ENCODE peak calls at places on chromosomes 7 and 10, in ten cellular contexts. J, Z, V, A, Q, R, C, W, B and U are unnamed samples. For H3K4me1, the result is how much of the 10 kb centered on the place peaks cover.

GRCh38 chr10:80497187-80498038 is 40.3 kb upstream of the SH2D4B start:
- DNase-seq in J (no peak), Z (no peak), V (peak), A (no peak), Q (peak), R (no peak), C (peak), W (no peak), B (no peak), U (no peak)

GRCh38 chr10:112283100-112283499 is at the start of gene TECTB:
- DNase-seq in J (no peak), Z (no peak), V (no peak), A (no peak), Q (no peak), R (no peak), C (no peak), W (no peak), B (no peak), U (no peak)

GRCh38 chr7:132276986-132277716 is 299.1 kb downstream of the PLXNA4 start:
- DNase-seq in J (no peak), Z (peak), V (no peak), A (no peak), Q (no peak), R (no peak), C (no peak), W (no peak), B (no peak), U (no peak)

GRCh38 chr10:110076559-110077318 is 69.0 kb downstream of the ADD3 start:
- DNase-seq in J (peak), Z (peak), V (no peak), A (peak), Q (peak), R (no peak), C (peak), W (peak), B (peak), U (peak)

GRCh38 chr7:45650404-45651055 is 76.4 kb downstream of the ADCY1 start:
- DNase-seq in J (no peak), Z (no peak), V (peak), A (no peak), Q (no peak), R (no peak), C (no peak), W (no peak), B (no peak), U (no peak)

GRCh38 chr10:50554995-50555568 is 68.7 kb downstream of the SGMS1 start:
- DNase-seq in J (no peak), Z (no peak), V (no peak), A (peak), Q (peak), R (no peak), C (no peak), W (no peak), B (peak), U (no peak)

GRCh38 chr7:3722396-3722846 is 421.4 kb downstream of the SDK1 start:
- DNase-seq in J (no peak), Z (peak), V (no peak), A (no peak), Q (no peak), R (peak), C (no peak), W (peak), B (peak), U (no peak)

GRCh38 chr10:13503745-13504463 is 24.9 kb downstream of the BEND7 start:
- DNase-seq in J (no peak), Z (peak), V (no peak), A (no peak), Q (no peak), R (no peak), C (no peak), W (no peak), B (no peak), U (no peak)

GRCh38 chr10:51400354-51401096 is 298.9 kb downstream of the CSTF2T start:
- DNase-seq in J (no peak), Z (no peak), V (no peak), A (no peak), Q (no peak), R (no peak), C (no peak), W (no peak), B (no peak), U (no peak)

GRCh38 chr10:13658864-13659685 is 72.3 kb downstream of the PRPF18 start:
- DNase-seq in J (no peak), Z (no peak), V (no peak), A (no peak), Q (no peak), R (no peak), C (peak), W (no peak), B (no peak), U (no peak)

GRCh38 chr10:76036410-76036940 is 605.1 kb downstream of the LRMDA start:
- DNase-seq in J (peak), Z (peak), V (peak), A (peak), Q (peak), R (peak), C (peak), W (peak), B (peak), U (no peak)

GRCh38 chr7:78970440-78970916 is 483.0 kb downstream of the MAGI2 start:
- DNase-seq in J (no peak), Z (no peak), V (no peak), A (no peak), Q (no peak), R (no peak), C (no peak), W (no peak), B (no peak), U (no peak)

GRCh38 chr10:32692174-32692573 is 246.2 kb downstream of the CCDC7 start:
- DNase-seq in J (peak), Z (no peak), V (no peak), A (no peak), Q (no peak), R (no peak), C (no peak), W (no peak), B (no peak), U (no peak)

GRCh38 chr10:101467286-101467770 is 113.4 kb downstream of the BTRC start:
- DNase-seq in J (peak), Z (peak), V (no peak), A (peak), Q (peak), R (peak), C (no peak), W (peak), B (peak), U (no peak)

GRCh38 chr10:88157981-88158465 is 294.6 kb downstream of the PTEN start:
- DNase-seq in J (no peak), Z (peak), V (no peak), A (no peak), Q (peak), R (no peak), C (no peak), W (no peak), B (peak), U (no peak)

GRCh38 chr10:97827778-97828291 is 21.8 kb upstream of the GOLGA7B start:
- DNase-seq in J (no peak), Z (no peak), V (no peak), A (no peak), Q (no peak), R (no peak), C (no peak), W (no peak), B (no peak), U (no peak)

GRCh38 chr7:80941206-80941758 is 22.4 kb upstream of the SEMA3C start:
- DNase-seq in J (no peak), Z (peak), V (no peak), A (no peak), Q (no peak), R (no peak), C (no peak), W (no peak), B (no peak), U (no peak)

GRCh38 chr10:68561804-68562649 is 1.9 kb downstream of the TET1 start:
- DNase-seq in J (no peak), Z (peak), V (no peak), A (no peak), Q (no peak), R (no peak), C (no peak), W (no peak), B (no peak), U (no peak)

GRCh38 chr10:69696073-69696731 is 66.2 kb downstream of the FAM241B start:
- DNase-seq in J (peak), Z (peak), V (no peak), A (peak), Q (no peak), R (peak), C (no peak), W (no peak), B (no peak), U (no peak)

GRCh38 chr7:106041140-106041717 is 70.9 kb downstream of the SYPL1 start:
- DNase-seq in J (peak), Z (peak), V (peak), A (peak), Q (no peak), R (no peak), C (no peak), W (no peak), B (peak), U (no peak)

GRCh38 chr7:153628825-153629224 is 423.4 kb upstream of the DPP6 start:
- DNase-seq in J (no peak), Z (no peak), V (no peak), A (no peak), Q (no peak), R (no peak), C (no peak), W (no peak), B (no peak), U (no peak)

GRCh38 chr7:155466142-155466813 is 8.3 kb downstream of the EN2 start:
- DNase-seq in J (no peak), Z (no peak), V (no peak), A (no peak), Q (no peak), R (no peak), C (no peak), W (no peak), B (no peak), U (no peak)

GRCh38 chr10:26486985-26487850 is 49.1 kb downstream of the APBB1IP start:
- DNase-seq in J (peak), Z (peak), V (no peak), A (no peak), Q (peak), R (no peak), C (no peak), W (peak), B (no peak), U (peak)

GRCh38 chr10:103145046-103145445 is 48.0 kb downstream of the NT5C2 start:
- DNase-seq in J (no peak), Z (peak), V (no peak), A (no peak), Q (no peak), R (no peak), C (no peak), W (no peak), B (no peak), U (no peak)

GRCh38 chr10:42780456-42780855 is 2.1 kb upstream of the BMS1 start:
- DNase-seq in J (no peak), Z (no peak), V (no peak), A (no peak), Q (no peak), R (no peak), C (no peak), W (no peak), B (no peak), U (no peak)

GRCh38 chr7:66669088-66669487 is 40.4 kb downstream of the KCTD7 start:
- DNase-seq in J (no peak), Z (no peak), V (no peak), A (no peak), Q (no peak), R (no peak), C (no peak), W (no peak), B (no peak), U (no peak)

GRCh38 chr10:71663311-71663710 is 56.3 kb downstream of the C10orf105 start:
- DNase-seq in J (no peak), Z (no peak), V (no peak), A (no peak), Q (no peak), R (no peak), C (no peak), W (no peak), B (no peak), U (no peak)

GRCh38 chr10:86345296-86346168 is 21.1 kb downstream of the GRID1 start:
- DNase-seq in J (peak), Z (no peak), V (no peak), A (no peak), Q (no peak), R (no peak), C (no peak), W (no peak), B (no peak), U (no peak)

GRCh38 chr7:96899108-96899507 is 106.2 kb upstream of the DLX6 start:
- DNase-seq in J (no peak), Z (no peak), V (no peak), A (no peak), Q (no peak), R (no peak), C (no peak), W (no peak), B (no peak), U (no peak)

GRCh38 chr7:101164071-101164840 is 1.1 kb downstream of the VGF start:
- DNase-seq in J (peak), Z (peak), V (peak), A (no peak), Q (no peak), R (no peak), C (no peak), W (no peak), B (no peak), U (no peak)

GRCh38 chr10:59585046-59585700 is 124.5 kb downstream of the SLC16A9 start:
- DNase-seq in J (no peak), Z (peak), V (no peak), A (no peak), Q (no peak), R (no peak), C (no peak), W (no peak), B (no peak), U (no peak)

GRCh38 chr10:132942101-132942739 is at the start of gene CFAP46:
- DNase-seq in J (no peak), Z (peak), V (peak), A (no peak), Q (no peak), R (no peak), C (peak), W (no peak), B (no peak), U (no peak)

GRCh38 chr10:59877191-59877671 is 29.1 kb downstream of the CCDC6 start:
- DNase-seq in J (no peak), Z (peak), V (no peak), A (no peak), Q (no peak), R (no peak), C (no peak), W (no peak), B (no peak), U (no peak)

GRCh38 chr10:26479766-26480492 is 41.8 kb downstream of the APBB1IP start:
- DNase-seq in J (no peak), Z (no peak), V (no peak), A (no peak), Q (no peak), R (no peak), C (no peak), W (peak), B (peak), U (no peak)

GRCh38 chr7:117478796-117479479 is 887 bp upstream of the CFTR start:
- DNase-seq in J (no peak), Z (peak), V (no peak), A (no peak), Q (no peak), R (no peak), C (no peak), W (no peak), B (no peak), U (no peak)

GRCh38 chr10:123890761-123891146 is 853 bp downstream of the CPXM2 start:
- DNase-seq in J (no peak), Z (no peak), V (no peak), A (no peak), Q (no peak), R (no peak), C (no peak), W (no peak), B (no peak), U (no peak)

GRCh38 chr7:47537716-47538640 is 43.9 kb downstream of the TNS3 start:
- DNase-seq in J (no peak), Z (peak), V (no peak), A (no peak), Q (no peak), R (no peak), C (no peak), W (no peak), B (no peak), U (no peak)

GRCh38 chr10:1737222-1738061 is at the start of gene ADARB2:
- DNase-seq in J (no peak), Z (peak), V (peak), A (no peak), Q (no peak), R (no peak), C (no peak), W (no peak), B (no peak), U (no peak)

GRCh38 chr7:148287538-148287937 is 303.0 kb upstream of the C7orf33 start:
- DNase-seq in J (no peak), Z (no peak), V (no peak), A (peak), Q (no peak), R (no peak), C (no peak), W (no peak), B (no peak), U (no peak)

GRCh38 chr7:114534957-114535356 is 120.3 kb downstream of the FOXP2 start:
- DNase-seq in J (no peak), Z (no peak), V (no peak), A (no peak), Q (no peak), R (no peak), C (no peak), W (no peak), B (no peak), U (no peak)

GRCh38 chr7:114527589-114527988 is 113.0 kb downstream of the FOXP2 start:
- DNase-seq in J (no peak), Z (no peak), V (no peak), A (no peak), Q (no peak), R (no peak), C (no peak), W (no peak), B (no peak), U (no peak)

GRCh38 chr7:114533151-114533550 is 118.5 kb downstream of the FOXP2 start:
- DNase-seq in J (no peak), Z (peak), V (no peak), A (no peak), Q (no peak), R (no peak), C (no peak), W (no peak), B (no peak), U (no peak)

DNA sequence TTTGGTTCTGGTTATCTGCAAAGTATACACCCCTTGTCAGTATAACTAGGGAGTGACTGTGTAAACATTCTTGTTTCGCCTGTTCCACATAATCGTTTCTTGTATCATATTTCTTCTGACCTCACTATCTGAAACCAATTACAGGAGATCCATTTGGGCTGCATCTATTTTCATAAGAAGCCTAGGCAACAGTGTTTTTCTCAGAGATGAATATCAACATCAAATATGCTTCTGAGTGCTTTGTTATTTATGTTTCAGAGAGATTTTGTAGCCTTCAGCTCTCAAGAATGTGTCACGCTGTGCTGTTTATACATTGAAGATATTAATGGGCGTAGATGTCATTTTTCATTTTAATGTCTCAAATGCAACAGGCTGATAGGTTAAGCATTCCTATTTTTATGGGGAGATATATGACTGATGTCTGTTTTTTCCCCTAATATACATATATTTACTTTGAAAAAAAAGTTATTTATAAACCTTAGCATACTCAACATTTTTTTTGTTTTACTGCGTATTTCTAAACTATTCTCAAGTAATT is 115.5 kb downstream of the FOXP2 start:
- DNase-seq in J (no peak), Z (peak), V (no peak), A (no peak), Q (no peak), R (no peak), C (no peak), W (no peak), B (no peak), U (no peak)
- H3K4me1 ChIP-seq in J (under half), Z (under half), V (under half), A (under half), Q (under half), R (under half), C (under half), W (under half), B (under half), U (under half)

GRCh38 chr7:26291251-26291650 is 411 bp upstream of the SNX10 start:
- DNase-seq in J (no peak), Z (no peak), V (no peak), A (no peak), Q (no peak), R (no peak), C (no peak), W (no peak), B (no peak), U (no peak)
- H3K4me3 ChIP-seq in J (peak), Z (peak), V (peak), A (peak), Q (peak), R (peak), C (peak), W (peak), B (peak), U (peak)

DNA sequence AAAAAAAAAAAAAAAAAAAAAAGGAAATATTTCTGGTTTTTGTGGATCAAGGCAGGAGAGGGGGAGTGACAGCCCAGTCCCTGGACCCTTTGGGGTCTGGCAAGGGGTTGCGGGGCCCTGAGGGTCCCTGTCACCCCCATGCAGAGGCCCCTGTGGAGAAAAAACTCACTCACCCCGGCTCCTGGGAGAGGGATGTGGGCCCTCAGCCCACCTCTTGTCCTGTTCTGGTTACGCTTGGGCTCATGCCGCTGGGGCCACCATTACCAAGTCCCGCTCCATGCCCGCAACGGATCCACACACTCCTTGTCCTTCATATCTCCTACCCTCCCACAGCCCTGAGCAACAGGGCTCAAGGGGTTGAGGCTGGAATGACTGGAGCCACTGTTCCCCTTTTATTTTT is 1.0 kb upstream of the TMEM184A start:
- DNase-seq in J (no peak), Z (no peak), V (no peak), A (no peak), Q (no peak), R (no peak), C (no peak), W (no peak), B (no peak), U (no peak)
- H3K4me1 ChIP-seq in J (half or more), Z (under half), V (half or more), A (under half), Q (under half), R (under half), C (under half), W (under half), B (under half), U (under half)

DNA sequence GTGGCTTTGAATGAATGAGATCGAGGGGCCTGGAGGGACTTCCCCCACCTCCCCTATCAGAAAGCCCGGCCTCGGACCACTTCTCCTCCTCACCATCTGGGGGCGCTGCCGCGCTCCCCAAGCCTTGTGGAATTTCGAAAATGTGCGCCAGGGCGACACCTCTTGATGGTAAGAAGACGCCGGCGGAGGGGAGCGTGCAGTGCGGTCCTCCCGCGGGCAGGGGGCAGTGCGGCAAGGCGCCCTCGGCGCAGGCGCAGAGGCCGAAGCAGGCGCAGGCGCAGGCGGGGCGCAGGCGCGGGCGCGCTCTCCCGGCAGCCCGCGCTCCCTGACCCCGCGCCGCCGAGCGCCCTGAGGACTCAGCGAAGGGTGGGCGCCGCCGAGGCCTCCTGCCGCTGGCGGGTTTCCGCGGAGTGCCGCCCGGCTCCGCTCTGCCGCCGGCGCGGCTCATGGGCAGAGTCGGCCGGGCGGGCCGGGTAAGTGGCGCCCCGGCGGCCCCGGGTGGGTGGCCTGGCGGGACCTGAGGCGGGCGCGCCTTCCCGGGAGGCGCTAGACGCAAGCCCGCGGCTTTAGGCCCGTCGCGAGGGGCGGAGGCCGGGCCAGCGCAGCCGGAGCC is at the start of gene RBM17:
- DNase-seq in J (peak), Z (peak), V (peak), A (peak), Q (peak), R (peak), C (peak), W (peak), B (peak), U (peak)
- H3K4me3 ChIP-seq in J (peak), Z (peak), V (peak), A (peak), Q (peak), R (peak), C (peak), W (peak), B (peak), U (peak)